ENCODE peak calls at places on chromosomes 6 and 20, in nine cellular contexts. One of them, this sample, is unnamed. For H3K9me3, the result is how much of the 10 kb centered on the place peaks cover.

GRCh38 chr6:29651413-29652197 is 5.3 kb upstream of the MOG start:
- DNase-seq in effector memory CD4-positive, alpha-beta T cell: no peak
- DNase-seq in AG04450: no peak
- DNase-seq in right atrium auricular region: no peak
- DNase-seq in heart left ventricle: no peak
- DNase-seq in neuronal stem cell: no peak
- DNase-seq in cardiac muscle cell: peak
- DNase-seq in A549: peak
- DNase-seq in mucosa of descending colon: no peak
- DNase-seq in this sample: peak

GRCh38 chr6:154169193-154169847 is 130.3 kb downstream of the OPRM1 start:
- DNase-seq in effector memory CD4-positive, alpha-beta T cell: no peak
- DNase-seq in AG04450: no peak
- DNase-seq in right atrium auricular region: no peak
- DNase-seq in heart left ventricle: no peak
- DNase-seq in neuronal stem cell: no peak
- DNase-seq in cardiac muscle cell: no peak
- DNase-seq in A549: no peak
- DNase-seq in mucosa of descending colon: no peak
- DNase-seq in this sample: no peak

GRCh38 chr6:140671926-140672325 is 1297.5 kb upstream of the CITED2 start:
- DNase-seq in effector memory CD4-positive, alpha-beta T cell: no peak
- DNase-seq in AG04450: no peak
- DNase-seq in right atrium auricular region: no peak
- DNase-seq in heart left ventricle: no peak
- DNase-seq in neuronal stem cell: no peak
- DNase-seq in cardiac muscle cell: no peak
- DNase-seq in A549: no peak
- DNase-seq in mucosa of descending colon: no peak
- DNase-seq in this sample: no peak

GRCh38 chr6:30885481-30885998 is 1.2 kb downstream of the DDR1 start:
- DNase-seq in effector memory CD4-positive, alpha-beta T cell: no peak
- DNase-seq in AG04450: no peak
- DNase-seq in right atrium auricular region: no peak
- DNase-seq in heart left ventricle: no peak
- DNase-seq in neuronal stem cell: peak
- DNase-seq in cardiac muscle cell: peak
- DNase-seq in A549: peak
- DNase-seq in mucosa of descending colon: no peak
- DNase-seq in this sample: no peak

GRCh38 chr20:419556-420168 is 11.6 kb downstream of the RBCK1 start:
- DNase-seq in effector memory CD4-positive, alpha-beta T cell: no peak
- DNase-seq in AG04450: no peak
- DNase-seq in right atrium auricular region: no peak
- DNase-seq in heart left ventricle: no peak
- DNase-seq in neuronal stem cell: no peak
- DNase-seq in cardiac muscle cell: no peak
- DNase-seq in A549: no peak
- DNase-seq in mucosa of descending colon: peak
- DNase-seq in this sample: no peak

GRCh38 chr20:37315293-37316110 is 26.0 kb downstream of the MANBAL start:
- DNase-seq in effector memory CD4-positive, alpha-beta T cell: no peak
- DNase-seq in AG04450: peak
- DNase-seq in right atrium auricular region: peak
- DNase-seq in heart left ventricle: peak
- DNase-seq in neuronal stem cell: no peak
- DNase-seq in cardiac muscle cell: peak
- DNase-seq in A549: no peak
- DNase-seq in mucosa of descending colon: peak
- DNase-seq in this sample: no peak

GRCh38 chr6:144615870-144616269 is 330.7 kb downstream of the UTRN start:
- DNase-seq in effector memory CD4-positive, alpha-beta T cell: no peak
- DNase-seq in AG04450: no peak
- DNase-seq in right atrium auricular region: no peak
- DNase-seq in heart left ventricle: no peak
- DNase-seq in neuronal stem cell: no peak
- DNase-seq in cardiac muscle cell: no peak
- DNase-seq in A549: no peak
- DNase-seq in mucosa of descending colon: no peak
- DNase-seq in this sample: no peak

GRCh38 chr20:2156224-2156623 is 54.6 kb downstream of the STK35 start:
- DNase-seq in effector memory CD4-positive, alpha-beta T cell: no peak
- DNase-seq in AG04450: no peak
- DNase-seq in right atrium auricular region: no peak
- DNase-seq in heart left ventricle: no peak
- DNase-seq in neuronal stem cell: no peak
- DNase-seq in cardiac muscle cell: no peak
- DNase-seq in A549: no peak
- DNase-seq in mucosa of descending colon: no peak
- DNase-seq in this sample: no peak

GRCh38 chr20:60407011-60407771 is 449.0 kb downstream of the CDH26 start:
- DNase-seq in effector memory CD4-positive, alpha-beta T cell: no peak
- DNase-seq in AG04450: no peak
- DNase-seq in right atrium auricular region: no peak
- DNase-seq in heart left ventricle: no peak
- DNase-seq in neuronal stem cell: no peak
- DNase-seq in cardiac muscle cell: no peak
- DNase-seq in A549: no peak
- DNase-seq in mucosa of descending colon: no peak
- DNase-seq in this sample: no peak

GRCh38 chr20:60408435-60408834 is 450.2 kb downstream of the CDH26 start:
- DNase-seq in effector memory CD4-positive, alpha-beta T cell: no peak
- DNase-seq in AG04450: no peak
- DNase-seq in right atrium auricular region: no peak
- DNase-seq in heart left ventricle: no peak
- DNase-seq in neuronal stem cell: no peak
- DNase-seq in cardiac muscle cell: no peak
- DNase-seq in A549: no peak
- DNase-seq in mucosa of descending colon: no peak
- DNase-seq in this sample: no peak

GRCh38 chr20:60410865-60411264 is 452.6 kb downstream of the CDH26 start:
- DNase-seq in effector memory CD4-positive, alpha-beta T cell: no peak
- DNase-seq in AG04450: no peak
- DNase-seq in right atrium auricular region: no peak
- DNase-seq in heart left ventricle: no peak
- DNase-seq in neuronal stem cell: no peak
- DNase-seq in cardiac muscle cell: no peak
- DNase-seq in A549: no peak
- DNase-seq in mucosa of descending colon: no peak
- DNase-seq in this sample: no peak

GRCh38 chr20:60403105-60403741 is 445.0 kb downstream of the CDH26 start:
- DNase-seq in effector memory CD4-positive, alpha-beta T cell: no peak
- DNase-seq in AG04450: no peak
- DNase-seq in right atrium auricular region: no peak
- DNase-seq in heart left ventricle: no peak
- DNase-seq in neuronal stem cell: no peak
- DNase-seq in cardiac muscle cell: no peak
- DNase-seq in A549: no peak
- DNase-seq in mucosa of descending colon: no peak
- DNase-seq in this sample: no peak

DNA sequence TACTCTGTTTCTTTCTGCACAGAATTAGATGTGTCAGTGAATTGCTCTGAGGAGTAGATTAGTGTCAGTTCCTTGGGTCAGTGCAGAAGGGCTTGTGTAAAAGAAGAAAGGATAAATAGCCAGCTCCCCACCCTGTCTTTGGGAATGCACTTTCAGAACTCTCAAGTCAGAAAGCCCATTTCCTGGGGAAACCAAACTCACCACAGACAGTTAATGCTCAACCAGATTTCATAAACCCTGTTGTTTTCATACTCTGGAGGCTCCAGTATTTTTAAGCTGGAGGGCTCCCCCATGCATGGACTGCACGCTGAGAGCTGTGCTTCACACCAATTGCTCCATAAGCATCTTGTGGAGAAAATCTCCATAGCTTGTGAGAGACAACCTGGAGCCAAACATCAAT is 449.7 kb downstream of the CDH26 start:
- DNase-seq in effector memory CD4-positive, alpha-beta T cell: no peak
- DNase-seq in AG04450: no peak
- DNase-seq in right atrium auricular region: no peak
- DNase-seq in heart left ventricle: no peak
- DNase-seq in neuronal stem cell: no peak
- DNase-seq in cardiac muscle cell: no peak
- DNase-seq in A549: no peak
- DNase-seq in mucosa of descending colon: no peak
- DNase-seq in this sample: no peak
- H3K9me3 ChIP-seq in effector memory CD4-positive, alpha-beta T cell: under half
- H3K9me3 ChIP-seq in AG04450: under half
- H3K9me3 ChIP-seq in right atrium auricular region: under half
- H3K9me3 ChIP-seq in heart left ventricle: under half
- H3K9me3 ChIP-seq in neuronal stem cell: under half
- H3K9me3 ChIP-seq in cardiac muscle cell: under half
- H3K9me3 ChIP-seq in A549: under half
- H3K9me3 ChIP-seq in mucosa of descending colon: under half
- H3K9me3 ChIP-seq in this sample: under half

DNA sequence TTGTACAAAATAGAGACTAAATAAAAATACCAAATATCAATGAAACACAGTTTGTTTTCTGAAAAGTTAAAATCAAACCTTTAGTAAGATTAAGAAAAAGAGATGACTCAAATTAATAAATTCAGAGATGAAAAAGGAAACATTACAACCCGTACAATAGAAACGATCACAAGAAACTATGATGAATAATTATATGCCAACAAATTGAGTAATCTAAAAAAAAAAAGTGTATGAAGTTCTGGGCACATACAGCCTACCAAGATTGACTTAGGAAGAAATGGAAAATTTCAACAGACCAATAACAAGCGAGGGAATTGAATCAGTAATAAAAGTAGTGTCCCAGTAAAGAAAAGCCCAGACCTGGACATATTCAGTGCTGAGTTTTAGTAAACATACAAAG is 94.8 kb downstream of the STXBP5 start:
- DNase-seq in effector memory CD4-positive, alpha-beta T cell: no peak
- DNase-seq in AG04450: no peak
- DNase-seq in right atrium auricular region: no peak
- DNase-seq in heart left ventricle: no peak
- DNase-seq in neuronal stem cell: no peak
- DNase-seq in cardiac muscle cell: no peak
- DNase-seq in A549: no peak
- DNase-seq in mucosa of descending colon: no peak
- DNase-seq in this sample: no peak
- H3K9me3 ChIP-seq in effector memory CD4-positive, alpha-beta T cell: under half
- H3K9me3 ChIP-seq in AG04450: under half
- H3K9me3 ChIP-seq in right atrium auricular region: under half
- H3K9me3 ChIP-seq in heart left ventricle: under half
- H3K9me3 ChIP-seq in neuronal stem cell: under half
- H3K9me3 ChIP-seq in cardiac muscle cell: under half
- H3K9me3 ChIP-seq in A549: under half
- H3K9me3 ChIP-seq in mucosa of descending colon: under half
- H3K9me3 ChIP-seq in this sample: under half

GRCh38 chr20:64071341-64072332 is 7.7 kb downstream of the RGS19 start:
- DNase-seq in effector memory CD4-positive, alpha-beta T cell: no peak
- DNase-seq in AG04450: no peak
- DNase-seq in right atrium auricular region: no peak
- DNase-seq in heart left ventricle: no peak
- DNase-seq in neuronal stem cell: no peak
- DNase-seq in cardiac muscle cell: no peak
- DNase-seq in A549: no peak
- DNase-seq in mucosa of descending colon: no peak
- DNase-seq in this sample: no peak
- H3K9me3 ChIP-seq in effector memory CD4-positive, alpha-beta T cell: under half
- H3K9me3 ChIP-seq in AG04450: under half
- H3K9me3 ChIP-seq in right atrium auricular region: under half
- H3K9me3 ChIP-seq in heart left ventricle: under half
- H3K9me3 ChIP-seq in neuronal stem cell: under half
- H3K9me3 ChIP-seq in cardiac muscle cell: under half
- H3K9me3 ChIP-seq in A549: under half
- H3K9me3 ChIP-seq in mucosa of descending colon: under half
- H3K9me3 ChIP-seq in this sample: under half

DNA sequence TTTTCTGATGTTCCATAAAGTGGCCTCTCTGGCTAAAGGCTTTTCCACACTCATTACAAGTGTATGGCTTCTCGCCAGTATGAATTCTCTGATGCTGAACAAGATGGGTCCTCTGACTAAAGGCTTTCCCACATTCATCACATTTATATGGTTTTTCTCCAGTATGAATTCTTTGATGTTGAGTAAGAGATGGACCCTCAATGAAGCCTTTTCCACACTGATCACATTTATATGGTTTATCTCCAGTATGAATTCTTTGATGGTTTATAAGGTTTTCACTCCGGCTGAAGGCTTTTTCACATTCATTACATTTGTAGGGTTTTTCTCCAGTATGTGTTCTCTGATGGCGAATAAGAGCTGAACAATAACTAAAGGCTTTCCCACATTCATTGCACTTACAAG is 20.4 kb downstream of the ZNF184 start:
- DNase-seq in effector memory CD4-positive, alpha-beta T cell: no peak
- DNase-seq in AG04450: no peak
- DNase-seq in right atrium auricular region: no peak
- DNase-seq in heart left ventricle: no peak
- DNase-seq in neuronal stem cell: no peak
- DNase-seq in cardiac muscle cell: no peak
- DNase-seq in A549: no peak
- DNase-seq in mucosa of descending colon: no peak
- DNase-seq in this sample: peak
- H3K9me3 ChIP-seq in effector memory CD4-positive, alpha-beta T cell: half or more
- H3K9me3 ChIP-seq in AG04450: under half
- H3K9me3 ChIP-seq in right atrium auricular region: under half
- H3K9me3 ChIP-seq in heart left ventricle: under half
- H3K9me3 ChIP-seq in neuronal stem cell: half or more
- H3K9me3 ChIP-seq in cardiac muscle cell: under half
- H3K9me3 ChIP-seq in A549: half or more
- H3K9me3 ChIP-seq in mucosa of descending colon: half or more
- H3K9me3 ChIP-seq in this sample: under half

DNA sequence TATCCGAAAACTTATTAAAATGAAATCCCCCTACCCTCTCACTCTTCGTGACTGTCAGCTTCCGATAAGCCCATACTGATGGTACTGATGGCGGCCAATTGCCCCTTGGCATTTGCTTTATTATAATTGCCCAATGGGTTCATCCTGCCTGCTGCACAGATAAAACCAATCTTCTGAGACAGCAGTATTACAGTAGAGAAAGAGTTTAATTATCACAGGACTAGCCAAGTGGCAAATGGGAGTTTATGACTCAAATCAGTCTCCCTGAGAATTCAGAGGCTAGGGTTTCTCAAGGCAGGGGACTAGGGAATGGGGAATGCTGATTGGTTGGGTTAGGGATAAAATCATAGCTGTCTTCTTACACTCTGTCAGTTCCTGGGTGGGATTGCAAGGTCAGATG is 259.5 kb downstream of the SOD2 start:
- DNase-seq in effector memory CD4-positive, alpha-beta T cell: no peak
- DNase-seq in AG04450: no peak
- DNase-seq in right atrium auricular region: no peak
- DNase-seq in heart left ventricle: no peak
- DNase-seq in neuronal stem cell: no peak
- DNase-seq in cardiac muscle cell: no peak
- DNase-seq in A549: no peak
- DNase-seq in mucosa of descending colon: no peak
- DNase-seq in this sample: no peak
- H3K9me3 ChIP-seq in effector memory CD4-positive, alpha-beta T cell: under half
- H3K9me3 ChIP-seq in AG04450: under half
- H3K9me3 ChIP-seq in right atrium auricular region: under half
- H3K9me3 ChIP-seq in heart left ventricle: under half
- H3K9me3 ChIP-seq in neuronal stem cell: under half
- H3K9me3 ChIP-seq in cardiac muscle cell: under half
- H3K9me3 ChIP-seq in A549: under half
- H3K9me3 ChIP-seq in mucosa of descending colon: under half
- H3K9me3 ChIP-seq in this sample: under half